ENCODE peak calls at places on chromosomes 13 and 19, in nine cellular contexts. O is right atrium auricular region, Y is tibial nerve, U is heart left ventricle, I is Peyer's patch, Z is ascending aorta, J is uterus, G is mesenchymal stem cell, T is colonic mucosa. K is an unnamed sample. For H3K4me1, the result is how much of the 10 kb centered on the place peaks cover.

GRCh38 chr13:48410199-48410598 is 2.7 kb downstream of the LPAR6 start:
- DNase-seq in O (no peak), Y (no peak), U (no peak), I (no peak), Z (no peak), J (no peak), G (no peak), T (no peak), K (no peak)

GRCh38 chr19:43229315-43229714 is 23.9 kb upstream of the PSG4 start:
- DNase-seq in O (no peak), Y (no peak), U (no peak), I (no peak), Z (no peak), J (no peak), G (no peak), T (no peak), K (no peak)

GRCh38 chr19:49150106-49150943 is 4.9 kb downstream of the HRC start:
- DNase-seq in O (peak), Y (peak), U (peak), I (peak), Z (no peak), J (peak), G (peak), T (peak), K (peak)

GRCh38 chr19:7450243-7451223 is 38.3 kb downstream of the PEX11G start:
- DNase-seq in O (no peak), Y (no peak), U (no peak), I (no peak), Z (no peak), J (no peak), G (peak), T (no peak), K (no peak)

GRCh38 chr19:54661846-54662489 is 817 bp upstream of the LILRB4 start:
- DNase-seq in O (no peak), Y (no peak), U (no peak), I (no peak), Z (no peak), J (no peak), G (no peak), T (no peak), K (no peak)

GRCh38 chr13:20988033-20988908 is 73.1 kb downstream of the LATS2 start:
- DNase-seq in O (peak), Y (no peak), U (no peak), I (no peak), Z (no peak), J (no peak), G (no peak), T (no peak), K (no peak)

GRCh38 chr19:19427935-19428334 is 22.5 kb downstream of the GATAD2A start:
- DNase-seq in O (no peak), Y (no peak), U (no peak), I (no peak), Z (no peak), J (no peak), G (no peak), T (no peak), K (no peak)

GRCh38 chr13:51635137-51635878 is 51.0 kb downstream of the WDFY2 start:
- DNase-seq in O (no peak), Y (no peak), U (no peak), I (no peak), Z (no peak), J (no peak), G (no peak), T (no peak), K (no peak)

GRCh38 chr13:65347420-65348030 is 1882.6 kb downstream of the PCDH9 start:
- DNase-seq in O (no peak), Y (no peak), U (no peak), I (no peak), Z (no peak), J (no peak), G (no peak), T (no peak), K (no peak)

GRCh38 chr19:4399871-4400768 is at the start of gene SH3GL1:
- DNase-seq in O (peak), Y (peak), U (peak), I (peak), Z (peak), J (peak), G (peak), T (peak), K (peak)

GRCh38 chr13:31045621-31046081 is 113.2 kb downstream of the TEX26 start:
- DNase-seq in O (peak), Y (no peak), U (no peak), I (peak), Z (peak), J (peak), G (peak), T (peak), K (no peak)

GRCh38 chr13:41211062-41211461 is 16.7 kb upstream of the KBTBD7 start:
- DNase-seq in O (no peak), Y (no peak), U (no peak), I (no peak), Z (no peak), J (no peak), G (no peak), T (no peak), K (no peak)

GRCh38 chr13:72716776-72717175 is 10.7 kb downstream of the MZT1 start:
- DNase-seq in O (no peak), Y (no peak), U (no peak), I (no peak), Z (no peak), J (no peak), G (peak), T (no peak), K (no peak)

GRCh38 chr19:13579388-13580060 is 73.2 kb upstream of the CACNA1A start:
- DNase-seq in O (no peak), Y (no peak), U (no peak), I (no peak), Z (no peak), J (no peak), G (no peak), T (no peak), K (no peak)

GRCh38 chr19:53485046-53486004 is 17.8 kb downstream of the ZNF813 start:
- DNase-seq in O (no peak), Y (no peak), U (no peak), I (no peak), Z (no peak), J (no peak), G (no peak), T (no peak), K (no peak)

GRCh38 chr13:77810430-77810829 is 108.2 kb downstream of the EDNRB start:
- DNase-seq in O (no peak), Y (no peak), U (no peak), I (no peak), Z (no peak), J (no peak), G (peak), T (no peak), K (no peak)

GRCh38 chr13:64272681-64273080 is 2857.0 kb upstream of the PCDH20 start:
- DNase-seq in O (no peak), Y (no peak), U (no peak), I (no peak), Z (no peak), J (no peak), G (no peak), T (no peak), K (no peak)

GRCh38 chr19:33771308-33772101 is 25.2 kb upstream of the KCTD15 start:
- DNase-seq in O (peak), Y (peak), U (peak), I (peak), Z (no peak), J (peak), G (peak), T (peak), K (peak)

GRCh38 chr13:113967729-113968462 is 6.0 kb downstream of the C13orf46 start:
- DNase-seq in O (no peak), Y (no peak), U (peak), I (no peak), Z (no peak), J (no peak), G (no peak), T (no peak), K (peak)

GRCh38 chr13:113965968-113966884 is 7.7 kb downstream of the C13orf46 start:
- DNase-seq in O (no peak), Y (no peak), U (no peak), I (no peak), Z (no peak), J (no peak), G (no peak), T (no peak), K (no peak)

GRCh38 chr13:113968463-113969310 is 5.2 kb downstream of the C13orf46 start:
- DNase-seq in O (no peak), Y (no peak), U (peak), I (no peak), Z (no peak), J (no peak), G (no peak), T (no peak), K (peak)

GRCh38 chr13:113965383-113965874 is 8.4 kb downstream of the C13orf46 start:
- DNase-seq in O (no peak), Y (no peak), U (no peak), I (no peak), Z (no peak), J (no peak), G (no peak), T (no peak), K (no peak)

GRCh38 chr13:113967206-113967720 is 6.6 kb downstream of the C13orf46 start:
- DNase-seq in O (no peak), Y (no peak), U (no peak), I (no peak), Z (no peak), J (no peak), G (no peak), T (no peak), K (no peak)
- H3K4me1 ChIP-seq in O (under half), Y (under half), U (under half), I (under half), Z (under half), J (under half), G (under half), T (under half), K (under half)

GRCh38 chr13:106630162-106630561 is 62.2 kb upstream of the ARGLU1 start:
- DNase-seq in O (no peak), Y (no peak), U (no peak), I (no peak), Z (no peak), J (no peak), G (no peak), T (no peak), K (no peak)
- H3K4me1 ChIP-seq in O (under half), Y (under half), U (under half), I (under half), Z (under half), J (under half), G (under half), T (under half), K (under half)

GRCh38 chr19:16320987-16321386 is 3.6 kb upstream of the KLF2 start:
- DNase-seq in O (no peak), Y (no peak), U (no peak), I (no peak), Z (no peak), J (no peak), G (no peak), T (no peak), K (no peak)
- H3K4me1 ChIP-seq in O (under half), Y (under half), U (under half), I (under half), Z (under half), J (under half), G (under half), T (under half), K (under half)

GRCh38 chr13:97262058-97262457 is 39.9 kb downstream of the MBNL2 start:
- DNase-seq in O (no peak), Y (no peak), U (no peak), I (no peak), Z (no peak), J (no peak), G (no peak), T (no peak), K (no peak)

GRCh38 chr13:97261254-97262015 is 39.3 kb downstream of the MBNL2 start:
- DNase-seq in O (no peak), Y (no peak), U (no peak), I (no peak), Z (no peak), J (no peak), G (no peak), T (no peak), K (no peak)

GRCh38 chr13:97258801-97259200 is 36.7 kb downstream of the MBNL2 start:
- DNase-seq in O (no peak), Y (no peak), U (no peak), I (no peak), Z (no peak), J (no peak), G (peak), T (no peak), K (no peak)

GRCh38 chr13:97257800-97258799 is 36.0 kb downstream of the MBNL2 start:
- DNase-seq in O (peak), Y (peak), U (peak), I (no peak), Z (peak), J (peak), G (peak), T (no peak), K (peak)

GRCh38 chr13:97259787-97260641 is 37.9 kb downstream of the MBNL2 start:
- DNase-seq in O (no peak), Y (no peak), U (no peak), I (no peak), Z (no peak), J (no peak), G (peak), T (no peak), K (no peak)
- H3K4me1 ChIP-seq in O (under half), Y (half or more), U (half or more), I (under half), Z (half or more), J (under half), G (under half), T (under half), K (half or more)

GRCh38 chr19:44758596-44758995 is 10.1 kb downstream of the BCL3 start:
- DNase-seq in O (no peak), Y (no peak), U (no peak), I (no peak), Z (no peak), J (peak), G (peak), T (no peak), K (peak)
- H3K4me1 ChIP-seq in O (under half), Y (under half), U (under half), I (under half), Z (under half), J (under half), G (under half), T (under half), K (half or more)

GRCh38 chr13:109273326-109273751 is 513.0 kb downstream of the IRS2 start:
- DNase-seq in O (no peak), Y (no peak), U (no peak), I (no peak), Z (no peak), J (no peak), G (peak), T (no peak), K (no peak)

GRCh38 chr13:109271061-109271460 is 515.3 kb downstream of the IRS2 start:
- DNase-seq in O (no peak), Y (no peak), U (no peak), I (no peak), Z (no peak), J (no peak), G (no peak), T (no peak), K (no peak)

GRCh38 chr13:109272595-109273325 is 513.6 kb downstream of the IRS2 start:
- DNase-seq in O (no peak), Y (no peak), U (no peak), I (no peak), Z (no peak), J (no peak), G (peak), T (no peak), K (no peak)

GRCh38 chr13:109271555-109271954 is 514.8 kb downstream of the IRS2 start:
- DNase-seq in O (no peak), Y (no peak), U (no peak), I (no peak), Z (no peak), J (no peak), G (no peak), T (no peak), K (no peak)

GRCh38 chr13:109271991-109272454 is 514.4 kb downstream of the IRS2 start:
- DNase-seq in O (no peak), Y (no peak), U (no peak), I (no peak), Z (no peak), J (no peak), G (peak), T (no peak), K (no peak)
- H3K4me1 ChIP-seq in O (under half), Y (under half), U (under half), I (under half), Z (under half), J (under half), G (under half), T (under half), K (under half)

DNA sequence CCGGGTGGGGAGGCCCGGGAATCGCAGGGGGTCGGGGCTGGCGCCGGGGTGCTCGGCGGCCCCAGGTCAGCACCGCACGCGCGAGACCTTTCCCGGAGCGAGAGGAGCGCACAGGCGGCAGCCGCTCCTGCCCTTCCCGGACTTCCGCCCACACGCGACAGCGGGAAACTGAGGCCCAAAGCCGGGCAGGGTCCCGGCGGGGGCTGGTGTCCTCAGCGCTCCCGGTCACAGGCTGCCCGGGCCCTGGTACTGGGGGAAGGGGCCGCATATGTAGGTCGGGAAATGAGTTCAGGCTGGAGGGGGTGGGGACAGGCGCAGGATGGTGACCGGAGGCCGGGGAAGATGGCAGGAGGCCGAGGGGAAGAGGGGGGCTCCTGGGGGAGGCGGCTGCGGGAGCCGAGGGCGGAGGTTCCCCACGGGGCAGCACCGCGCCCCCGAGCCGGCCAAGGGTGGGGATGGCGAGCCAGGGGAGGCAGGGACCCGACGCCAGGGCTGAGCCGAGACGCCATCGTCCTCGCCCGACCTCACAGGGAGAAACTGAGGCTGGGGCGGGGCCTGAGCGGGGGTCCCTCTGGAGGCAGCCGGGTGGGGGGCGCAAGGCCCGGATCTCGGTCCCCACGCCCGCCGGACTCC is 662 bp downstream of the CBARP start:
- DNase-seq in O (no peak), Y (no peak), U (peak), I (no peak), Z (no peak), J (no peak), G (no peak), T (peak), K (no peak)
- H3K4me1 ChIP-seq in O (under half), Y (under half), U (under half), I (under half), Z (under half), J (under half), G (under half), T (under half), K (half or more)

DNA sequence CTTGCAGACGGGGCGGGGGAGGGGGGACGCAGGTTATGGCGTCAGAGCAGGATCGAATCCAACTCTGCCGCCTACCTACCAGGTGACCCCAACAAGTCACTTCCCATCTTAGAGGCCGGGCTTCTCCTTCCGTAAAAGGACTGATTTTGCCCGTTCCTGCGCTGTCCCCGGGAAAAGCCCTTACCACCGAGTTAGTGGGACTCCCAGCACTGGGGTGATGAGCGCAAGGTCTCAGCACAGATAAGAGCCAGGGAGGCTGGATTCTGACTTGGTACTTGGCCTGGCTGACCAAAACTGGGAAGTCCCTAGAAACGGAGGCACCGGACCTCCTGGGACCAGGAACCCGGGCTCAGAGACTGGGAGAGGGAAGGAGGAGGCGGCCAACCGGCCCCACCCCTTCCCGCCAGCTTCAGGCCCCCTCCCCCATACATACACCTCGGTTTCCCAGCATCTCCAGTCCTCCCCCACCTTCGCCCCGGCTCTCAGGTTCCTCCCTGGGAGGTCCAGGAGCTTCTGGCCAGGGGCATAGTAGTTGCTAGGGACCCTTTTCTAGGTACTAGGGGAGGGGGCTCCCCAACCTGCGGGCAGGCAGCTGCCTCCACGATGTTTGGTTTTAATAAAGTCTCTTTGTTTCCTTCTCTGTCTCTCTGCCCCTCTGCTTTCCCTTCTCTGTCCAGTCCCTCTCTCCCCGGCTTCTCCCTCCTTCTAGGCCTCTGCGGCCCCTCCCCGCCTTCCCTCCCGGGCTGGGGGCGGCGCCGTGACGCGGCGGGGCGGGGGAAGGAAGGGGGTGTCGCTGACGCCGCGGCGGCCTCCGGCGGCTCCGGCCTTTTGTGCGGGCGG is at the start of gene GRAMD1A:
- DNase-seq in O (peak), Y (peak), U (peak), I (peak), Z (peak), J (peak), G (peak), T (peak), K (peak)
- H3K4me1 ChIP-seq in O (under half), Y (under half), U (half or more), I (under half), Z (under half), J (under half), G (under half), T (under half), K (half or more)